ENCODE peak calls at places on chromosomes 12 and 14, in nine cellular contexts. S, U, N, M, I, V, O, F and A are unnamed samples.
A peak's percentile ranks its signal among the peaks of the same experiment; 100 is the strongest.

GRCh38 chr14:79809849-79810612 is 401.3 kb downstream of the DIO2 start:
- DNase-seq in U (no peak), N (no peak), F (no peak), I (no peak), V (peak; percentile 23), S (peak; percentile 25), O (no peak), M (no peak), A (no peak)

GRCh38 chr12:49673446-49674317 is 33.5 kb downstream of the FMNL3 start:
- DNase-seq in M (no peak), N (peak; percentile 95), F (peak; percentile 95), O (peak; percentile 92), I (no peak), U (no peak), S (peak; percentile 86), V (peak; percentile 92), A (no peak)

GRCh38 chr12:52202361-52203078 is 10.7 kb upstream of the KRT80 start:
- DNase-seq in S (peak; percentile 64), F (no peak), V (no peak), I (no peak), O (no peak), N (peak; percentile 54), U (no peak), M (no peak), A (no peak)

GRCh38 chr12:54980341-54980740 is 4.2 kb downstream of the TESPA1 start:
- DNase-seq in M (no peak), O (no peak), U (no peak), V (no peak), I (peak; percentile 25), F (no peak), S (no peak), N (no peak), A (no peak)

GRCh38 chr14:55938249-55938791 is 179.9 kb upstream of the PELI2 start:
- DNase-seq in O (peak; percentile 58), N (peak; percentile 47), S (no peak), U (no peak), M (no peak), V (peak; percentile 30), F (peak; percentile 82), I (no peak), A (no peak)

GRCh38 chr12:47882796-47883546 is 21.8 kb downstream of the VDR start:
- DNase-seq in F (peak; percentile 74), O (peak; percentile 42), U (no peak), I (peak; percentile 30), N (peak; percentile 66), S (no peak), M (no peak), V (no peak), A (no peak)

GRCh38 chr14:78162202-78162601 is 8.0 kb upstream of the NRXN3 start:
- DNase-seq in S (no peak), N (no peak), V (no peak), O (no peak), U (no peak), F (peak; percentile 70), I (no peak), M (no peak), A (no peak)

GRCh38 chr14:94123296-94123695 is 6.1 kb downstream of the IFI27L2 start:
- DNase-seq in I (no peak), O (peak; percentile 15), M (no peak), V (no peak), F (peak; percentile 18), S (no peak), N (no peak), U (no peak), A (no peak)

GRCh38 chr12:24815087-24815423 is 133.8 kb downstream of the BCAT1 start:
- DNase-seq in F (no peak), V (no peak), U (no peak), N (no peak), S (no peak), I (no peak), M (no peak), O (no peak), A (no peak)

GRCh38 chr12:103705098-103705497 is 118.0 kb downstream of the STAB2 start:
- DNase-seq in O (no peak), I (no peak), S (no peak), F (no peak), U (no peak), N (no peak), M (no peak), V (no peak), A (no peak)

GRCh38 chr12:82838123-82838522 is 151.4 kb downstream of the TMTC2 start:
- DNase-seq in V (no peak), O (no peak), M (no peak), S (no peak), N (no peak), I (no peak), U (no peak), F (peak; percentile 57), A (no peak)

GRCh38 chr12:112350593-112351592 is 31.3 kb downstream of the HECTD4 start:
- DNase-seq in U (no peak), N (no peak), O (no peak), M (no peak), V (no peak), F (no peak), I (no peak), S (no peak), A (no peak)